ENCODE peak calls at places on chromosome 11, in six cellular contexts. V is GM23338, C is HCT116, F is PC-3, T is neural progenitor cell, A is OCI-LY7. L is an unnamed sample. For H3K4me1, the result is how much of the 10 kb centered on the place peaks cover.

GRCh38 chr11:17371614-17372013 is 16.8 kb downstream of the KCNJ11 start:
- DNase-seq in V (peak), C (peak), F (no peak), T (peak), A (peak), L (no peak)

GRCh38 chr11:74466916-74467885 is at the start of gene KCNE3:
- DNase-seq in V (peak), C (no peak), F (no peak), T (peak), A (no peak), L (peak)

GRCh38 chr11:6321961-6322362 is 1.7 kb upstream of the CAVIN3 start:
- DNase-seq in V (peak), C (peak), F (peak), T (peak), A (no peak), L (no peak)

GRCh38 chr11:119629085-119629484 is 99.9 kb downstream of the NECTIN1 start:
- DNase-seq in V (no peak), C (no peak), F (no peak), T (no peak), A (no peak), L (no peak)

GRCh38 chr11:94486068-94486467 is 7.6 kb downstream of the MRE11 start:
- DNase-seq in V (no peak), C (no peak), F (no peak), T (no peak), A (no peak), L (no peak)

GRCh38 chr11:4454031-4454430 is 4.9 kb downstream of the OR52K2 start:
- DNase-seq in V (no peak), C (no peak), F (no peak), T (no peak), A (no peak), L (no peak)

GRCh38 chr11:115778928-115779650 is 274.9 kb upstream of the CADM1 start:
- DNase-seq in V (no peak), C (no peak), F (no peak), T (no peak), A (no peak), L (no peak)

GRCh38 chr11:6404341-6405038 is 14.2 kb downstream of the SMPD1 start:
- DNase-seq in V (no peak), C (no peak), F (no peak), T (peak), A (no peak), L (no peak)

GRCh38 chr11:110777765-110778164 is 65.5 kb upstream of the ARHGAP20 start:
- DNase-seq in V (no peak), C (no peak), F (peak), T (no peak), A (no peak), L (no peak)

DNA sequence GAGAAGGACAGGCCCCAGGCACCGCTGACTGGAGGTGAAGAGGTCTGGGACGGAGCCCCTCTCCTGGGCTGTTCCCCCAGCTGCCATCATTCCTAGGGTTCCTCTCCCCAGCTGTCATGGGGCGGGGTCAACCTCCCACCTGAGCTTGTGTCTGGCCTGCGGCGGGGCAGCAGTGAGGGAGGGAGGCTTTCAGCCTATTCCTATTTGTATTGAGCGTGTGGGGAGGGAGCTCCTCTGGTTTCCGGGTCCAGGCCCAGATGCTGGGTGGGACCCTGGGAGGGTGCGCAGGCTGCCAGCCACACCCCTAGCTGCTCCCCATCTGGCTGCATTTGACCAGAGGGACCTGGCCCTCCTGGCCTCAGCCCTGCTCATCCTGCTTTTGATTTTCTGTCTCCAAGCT is 13.7 kb downstream of the TSPAN4 start:
- DNase-seq in V (no peak), C (no peak), F (no peak), T (no peak), A (no peak), L (no peak)
- H3K4me1 ChIP-seq in V (under half), C (under half), F (under half), T (under half), A (under half), L (under half)

DNA sequence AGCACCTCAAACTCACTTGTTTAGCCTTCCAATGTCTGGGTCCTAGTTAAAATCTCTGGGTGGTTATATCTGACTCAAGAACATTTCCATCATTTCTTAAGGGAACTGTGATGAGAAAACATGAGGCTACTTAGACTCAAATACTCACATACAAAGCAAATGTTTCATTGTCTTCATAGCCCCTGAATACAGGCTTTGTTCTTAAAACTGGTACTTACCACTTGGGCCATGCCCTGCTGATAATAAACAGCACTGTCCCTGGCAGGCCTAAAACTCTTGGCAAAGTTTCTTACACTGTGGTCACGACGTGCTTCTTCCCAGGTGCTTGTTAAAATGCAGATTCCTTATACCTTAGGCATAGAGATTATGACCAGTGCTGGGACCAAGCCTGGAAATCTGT is 287.8 kb upstream of the MPPED2 start:
- DNase-seq in V (no peak), C (no peak), F (no peak), T (peak), A (no peak), L (no peak)
- TF ChIP-seq CTCF in V (no peak), C (no peak), F (no peak), T (no peak), A (no peak), L (no peak)

GRCh38 chr11:68976095-68976494 is 4.7 kb downstream of the MRGPRD start:
- DNase-seq in V (no peak), C (no peak), F (no peak), T (no peak), A (no peak), L (no peak)

GRCh38 chr11:68976563-68976962 is 4.2 kb downstream of the MRGPRD start:
- DNase-seq in V (no peak), C (no peak), F (no peak), T (no peak), A (no peak), L (peak)

GRCh38 chr11:68978626-68978930 is 2.2 kb downstream of the MRGPRD start:
- DNase-seq in V (no peak), C (no peak), F (no peak), T (no peak), A (no peak), L (peak)

GRCh38 chr11:68978931-68979591 is 1.7 kb downstream of the MRGPRD start:
- DNase-seq in V (no peak), C (no peak), F (no peak), T (no peak), A (no peak), L (peak)

DNA sequence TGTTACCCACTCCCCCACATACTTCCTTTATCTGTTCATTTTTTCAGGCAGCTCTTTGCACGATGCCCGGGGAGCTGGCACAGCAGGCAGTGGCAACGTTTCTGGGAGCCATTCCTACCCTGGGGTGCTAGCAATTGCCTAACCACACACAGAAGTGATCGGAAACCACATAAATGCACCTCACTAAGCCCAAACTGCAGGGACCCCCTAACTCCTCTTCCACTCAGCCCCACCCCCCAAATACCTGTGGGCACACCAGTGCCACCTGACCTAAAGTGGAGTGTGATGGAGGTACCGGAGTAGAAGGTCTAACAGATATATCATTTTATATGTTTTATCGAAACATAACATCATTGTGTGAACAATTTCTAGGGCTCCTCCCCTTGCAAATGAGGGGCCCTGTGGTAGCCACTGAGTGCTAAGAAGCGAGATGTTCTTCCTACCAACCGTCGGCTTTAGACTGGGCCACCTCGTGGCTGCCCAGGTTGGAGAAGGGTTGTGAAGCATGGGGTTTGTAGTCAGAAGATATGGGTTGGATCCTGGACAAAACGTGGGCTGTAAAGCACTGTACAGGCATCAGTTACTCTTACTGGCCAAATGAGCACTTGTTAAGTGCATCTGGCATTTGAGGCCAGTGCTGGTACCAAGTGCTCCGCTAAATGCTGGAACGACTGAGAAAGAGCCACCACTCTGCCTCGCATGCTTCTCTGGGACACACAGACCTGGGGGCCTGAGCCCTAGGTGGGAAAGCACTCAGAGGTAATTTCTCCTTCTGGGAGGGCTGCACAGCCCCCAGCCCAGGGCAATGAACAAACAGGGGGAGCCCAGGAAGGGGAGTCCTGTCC is 2.8 kb downstream of the MRGPRD start:
- DNase-seq in V (no peak), C (no peak), F (no peak), T (no peak), A (no peak), L (peak)
- TF ChIP-seq EZH2phosphoT487 in V (no peak), C (no peak), F (no peak), T (no peak), A (no peak), L (no peak)

GRCh38 chr11:1306186-1307162 is 3.0 kb downstream of the TOLLIP start:
- DNase-seq in V (no peak), C (no peak), F (no peak), T (no peak), A (no peak), L (no peak)
- H3K4me1 ChIP-seq in V (under half), C (under half), F (under half), T (under half), A (under half), L (half or more)

DNA sequence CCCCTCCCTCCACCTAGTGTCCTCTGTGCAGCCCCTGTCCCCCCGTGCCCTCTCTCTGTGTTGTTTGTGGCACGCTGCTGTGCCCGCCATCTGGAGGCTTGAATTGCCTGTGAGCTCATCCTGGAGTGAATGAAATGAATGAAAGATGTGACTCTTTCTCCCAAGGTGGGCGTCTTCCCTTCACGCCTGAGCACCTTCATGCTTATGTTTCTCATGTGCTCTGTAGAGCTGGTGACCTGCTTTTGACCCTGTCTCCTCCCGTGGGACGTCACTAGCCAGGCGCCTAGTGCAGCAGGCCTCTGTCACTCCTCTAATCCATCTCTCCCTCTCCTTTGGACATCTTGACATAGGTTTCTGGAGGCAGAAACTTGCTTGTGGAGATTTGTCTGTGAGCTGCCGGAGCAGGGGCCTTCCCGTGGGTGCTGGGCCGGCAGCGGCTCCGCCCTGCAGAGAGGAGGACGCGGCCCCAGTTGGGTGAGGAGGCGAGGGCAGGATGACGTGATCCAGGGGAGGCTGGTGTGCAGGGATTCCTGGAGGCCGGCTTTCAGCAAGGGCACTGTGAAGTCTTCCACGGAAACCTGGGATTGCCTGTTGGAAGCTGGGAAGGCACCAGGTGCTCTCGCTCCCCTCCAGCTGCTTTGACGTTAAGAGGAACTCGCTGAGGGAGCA is 40.6 kb downstream of the MUC6 start:
- DNase-seq in V (no peak), C (no peak), F (no peak), T (peak), A (no peak), L (no peak)
- TF ChIP-seq CTCF in V (no peak), C (no peak), F (no peak), T (no peak), A (no peak), L (no peak)